ENCODE peak calls at places on chromosomes 2 and 18, in eight cellular contexts. N, Z, E, M, Q, O, K and U are unnamed samples.

GRCh38 chr18:45686892-45687611 is 36.9 kb upstream of the SLC14A1 start:
- DNase-seq in M (no peak), O (no peak), K (peak), Z (no peak), Q (no peak), E (peak), N (no peak), U (no peak)

GRCh38 chr2:167294031-167294774 is 405.9 kb downstream of the XIRP2 start:
- DNase-seq in N (peak), Q (no peak), M (peak), Z (no peak), O (no peak), E (peak), K (peak), U (no peak)

GRCh38 chr18:25935356-25935755 is 155.1 kb downstream of the SS18 start:
- DNase-seq in O (no peak), K (no peak), E (no peak), Z (no peak), Q (no peak), M (no peak), N (no peak), U (no peak)

GRCh38 chr18:22466608-22467390 is 49.1 kb upstream of the CTAGE1 start:
- DNase-seq in N (no peak), E (no peak), Q (peak), Z (peak), K (no peak), O (no peak), M (peak), U (peak)

GRCh38 chr18:80147418-80148315 is 38.6 kb downstream of the ADNP2 start:
- DNase-seq in Z (peak), Q (peak), M (peak), E (peak), N (peak), O (peak), K (peak), U (peak)

GRCh38 chr2:119282966-119283511 is 59.4 kb downstream of the STEAP3 start:
- DNase-seq in O (no peak), E (no peak), M (no peak), N (no peak), K (no peak), Q (peak), Z (no peak), U (no peak)

GRCh38 chr2:71423817-71424420 is 29.4 kb upstream of the DYSF start:
- DNase-seq in E (no peak), Q (no peak), Z (no peak), M (no peak), N (no peak), K (no peak), O (no peak), U (no peak)

GRCh38 chr2:46601328-46601963 is 122.1 kb downstream of the TMEM247 start:
- DNase-seq in E (no peak), K (no peak), Q (no peak), M (no peak), Z (no peak), O (no peak), N (no peak), U (no peak)

GRCh38 chr2:240629968-240630770 is 4.9 kb downstream of the GPR35 start:
- DNase-seq in Q (no peak), O (no peak), K (peak), Z (no peak), N (peak), E (peak), M (no peak), U (no peak)

GRCh38 chr18:78948707-78949106 is 30.9 kb upstream of the SALL3 start:
- DNase-seq in O (no peak), K (no peak), Z (no peak), E (no peak), N (no peak), M (no peak), Q (no peak), U (no peak)

GRCh38 chr2:119111115-119111975 is 47.2 kb downstream of the C1QL2 start:
- DNase-seq in E (no peak), M (no peak), O (no peak), Z (no peak), Q (no peak), K (no peak), N (no peak), U (no peak)

GRCh38 chr2:201813996-201814845 is 7.9 kb downstream of the CDK15 start:
- DNase-seq in N (no peak), Q (no peak), E (no peak), O (no peak), Z (no peak), K (no peak), M (no peak), U (no peak)

GRCh38 chr2:1132328-1132964 is 181.8 kb downstream of the SNTG2 start:
- DNase-seq in M (no peak), E (no peak), O (no peak), Q (no peak), Z (no peak), N (no peak), K (no peak), U (no peak)

GRCh38 chr2:119659601-119660342 is 19.2 kb upstream of the TMEM177 start:
- DNase-seq in Q (no peak), E (no peak), M (peak), O (no peak), K (no peak), Z (peak), N (no peak), U (no peak)

GRCh38 chr2:173574304-173574703 is 219.6 kb downstream of the CDCA7 start:
- DNase-seq in Q (no peak), N (no peak), Z (no peak), M (no peak), O (no peak), K (no peak), E (no peak), U (no peak)

GRCh38 chr2:36357506-36358316 is 2.1 kb downstream of the CRIM1 start:
- DNase-seq in Z (no peak), K (no peak), O (no peak), N (peak), Q (peak), M (peak), E (peak), U (no peak)

GRCh38 chr2:152759290-152760072 is 41.1 kb downstream of the ARL6IP6 start:
- DNase-seq in E (no peak), M (no peak), N (no peak), Z (no peak), K (no peak), Q (no peak), O (no peak), U (no peak)

DNA sequence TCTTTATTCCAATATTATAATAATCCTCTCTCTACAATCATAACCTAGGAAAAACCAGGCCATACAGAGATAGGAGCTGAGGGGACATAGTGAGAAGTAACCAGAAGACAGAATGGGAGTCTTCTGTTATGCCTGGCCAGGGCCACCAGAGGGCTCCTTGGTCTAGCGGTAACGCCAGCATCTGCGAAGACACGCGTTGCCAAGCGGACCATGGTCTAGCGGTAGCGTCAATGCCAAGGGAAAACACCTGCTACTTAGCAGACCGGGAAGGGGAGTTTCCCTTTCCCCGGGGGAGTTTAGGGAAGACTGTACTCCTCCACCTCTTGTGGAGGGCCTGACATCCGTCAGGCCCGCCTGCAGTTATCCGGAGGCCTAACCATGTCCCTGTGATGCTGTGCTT is 36.6 kb downstream of the ARL6IP6 start:
- DNase-seq in K (no peak), N (no peak), O (no peak), Q (no peak), M (no peak), E (no peak), Z (peak), U (no peak)
- TF ChIP-seq CTCF in K (no peak), N (no peak), O (no peak), Q (peak), M (peak), E (no peak), Z (peak), U (no peak)

GRCh38 chr2:130910931-130911330 is 74.2 kb downstream of the ARHGEF4 start:
- DNase-seq in N (peak), M (no peak), Z (no peak), K (no peak), E (no peak), Q (no peak), O (no peak), U (no peak)
- TF ChIP-seq CTCF in N (no peak), M (no peak), Z (no peak), K (no peak), E (no peak), Q (no peak), O (no peak), U (no peak)

GRCh38 chr2:219140726-219141125 is 19.9 kb downstream of the NHEJ1 start:
- DNase-seq in Q (no peak), K (no peak), E (no peak), Z (no peak), M (no peak), N (no peak), O (no peak), U (no peak)

GRCh38 chr2:219142329-219142728 is 18.3 kb downstream of the NHEJ1 start:
- DNase-seq in Z (no peak), M (no peak), N (no peak), E (no peak), K (no peak), Q (no peak), O (no peak), U (no peak)
- TF ChIP-seq CTCF in Z (no peak), M (peak), N (no peak), E (no peak), K (no peak), Q (no peak), O (no peak), U (no peak)

DNA sequence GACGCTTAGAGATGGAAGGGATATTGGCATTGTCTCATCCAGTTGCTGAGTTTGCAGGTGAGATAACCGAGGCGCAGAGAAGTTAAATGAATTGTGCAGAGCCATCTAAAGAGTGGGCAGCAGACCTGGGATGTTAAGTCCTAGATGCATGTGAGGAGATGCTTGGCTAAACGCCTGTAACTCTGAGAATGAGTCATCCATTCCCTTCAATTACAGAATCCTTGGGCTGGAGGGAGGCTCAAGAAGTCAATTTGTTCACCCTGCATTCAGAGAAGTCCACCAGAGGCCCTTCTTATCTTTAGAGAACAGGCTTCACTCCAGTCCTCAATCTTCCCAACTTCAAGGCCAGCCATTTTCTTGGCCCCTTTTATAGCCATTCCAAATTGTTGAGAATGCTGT is 1.6 kb downstream of the EHD3 start:
- DNase-seq in Q (no peak), Z (no peak), M (peak), K (no peak), N (no peak), O (no peak), E (no peak), U (no peak)
- TF ChIP-seq CTCF in Q (no peak), Z (no peak), M (peak), K (no peak), N (no peak), O (no peak), E (no peak), U (no peak)

GRCh38 chr2:163291790-163292189 is 444.0 kb downstream of the FIGN start:
- DNase-seq in E (no peak), M (no peak), Q (no peak), N (no peak), Z (no peak), O (no peak), K (no peak), U (no peak)
- TF ChIP-seq CTCF in E (no peak), M (no peak), Q (no peak), N (no peak), Z (no peak), O (no peak), K (no peak), U (no peak)